ENCODE peak calls at places on chromosomes 2 and 18, in nine cellular contexts. Z, A, H, G, J, E, K, B and T are unnamed samples.

GRCh38 chr18:46477425-46478011 is 179.5 kb downstream of the LOXHD1 start:
- DNase-seq in B (no peak), A (no peak), G (no peak), E (no peak), H (no peak), K (no peak), J (no peak), Z (no peak), T (no peak)

GRCh38 chr18:70015127-70015526 is 67.5 kb upstream of the CD226 start:
- DNase-seq in K (no peak), A (no peak), E (no peak), Z (no peak), H (no peak), B (peak), J (no peak), G (no peak), T (no peak)

GRCh38 chr2:19312949-19313348 is 45.5 kb downstream of the OSR1 start:
- DNase-seq in A (no peak), G (no peak), B (peak), J (no peak), H (peak), K (no peak), E (peak), Z (no peak), T (no peak)

GRCh38 chr2:120599656-120600055 is 136.0 kb upstream of the GLI2 start:
- DNase-seq in Z (no peak), G (no peak), A (no peak), H (no peak), J (no peak), E (no peak), B (no peak), K (no peak), T (no peak)

GRCh38 chr18:23380001-23380550 is 73.0 kb upstream of the RIOK3 start:
- DNase-seq in A (no peak), E (no peak), H (no peak), B (peak), Z (no peak), G (no peak), J (no peak), K (no peak), T (no peak)

GRCh38 chr2:181234429-181235410 is 222.5 kb upstream of the ITGA4 start:
- DNase-seq in B (no peak), G (no peak), H (no peak), E (no peak), Z (no peak), J (no peak), K (no peak), A (no peak), T (no peak)

GRCh38 chr2:190156750-190157277 is 94.3 kb upstream of the MSTN start:
- DNase-seq in G (no peak), A (no peak), H (no peak), E (no peak), B (no peak), K (no peak), Z (no peak), J (no peak), T (no peak)

GRCh38 chr2:4882421-4882820 is 809.8 kb upstream of the SOX11 start:
- DNase-seq in Z (no peak), H (no peak), G (no peak), A (no peak), B (no peak), K (no peak), E (no peak), J (no peak), T (no peak)

GRCh38 chr2:224433442-224433841 is 31.5 kb upstream of the FAM124B start:
- DNase-seq in A (no peak), K (no peak), G (no peak), B (peak), E (no peak), Z (no peak), J (no peak), H (no peak), T (no peak)

GRCh38 chr2:150609831-150610582 is 122.5 kb upstream of the RND3 start:
- DNase-seq in H (no peak), Z (no peak), A (no peak), K (no peak), B (peak), G (no peak), J (no peak), E (no peak), T (no peak)

GRCh38 chr2:43609304-43609883 is 13.6 kb upstream of the THADA start:
- DNase-seq in A (peak), H (peak), K (peak), Z (no peak), J (no peak), B (peak), G (no peak), E (peak), T (no peak)

GRCh38 chr18:57784034-57784815 is 18.9 kb downstream of the ATP8B1 start:
- DNase-seq in J (no peak), G (no peak), Z (no peak), A (no peak), E (no peak), H (no peak), B (peak), K (no peak), T (no peak)